ENCODE peak calls at places on chromosomes 7 and 10, in eight cellular contexts. K is nucleus accumbens; Q is IMR-90; A is endothelial cell; D is caudate nucleus; R is activated CD8-positive, alpha-beta T cell treated with anti-CD3 and anti-CD28 coated beads for 36 hours; H is OCI-LY7; B is bronchial epithelial cell. I is an unnamed sample.

GRCh38 chr7:35716038-35716803 is 21.3 kb upstream of the HERPUD2 start:
- DNase-seq in K (peak; percentile 77), Q (peak; percentile 54), A (no peak), D (peak; percentile 32), R (no peak), H (no peak), B (no peak), I (no peak)

GRCh38 chr7:82542665-82543064 is 99.1 kb upstream of the CACNA2D1 start:
- DNase-seq in K (no peak), Q (peak; percentile 93), A (no peak), D (no peak), R (no peak), H (no peak), B (peak; percentile 12), I (no peak)

GRCh38 chr7:7681191-7681935 is 37.0 kb downstream of the RPA3 start:
- DNase-seq in K (peak; percentile 4), Q (peak; percentile 61), A (peak; percentile 21), D (no peak), R (peak; percentile 65), H (peak; percentile 75), B (peak; percentile 80), I (no peak)

GRCh38 chr7:43004076-43004475 is 71.9 kb downstream of the MRPL32 start:
- DNase-seq in K (no peak), Q (no peak), A (no peak), D (no peak), R (peak; percentile 59), H (peak; percentile 62), B (no peak), I (no peak)

GRCh38 chr10:36779238-36779846 is 346.1 kb upstream of the ANKRD30A start:
- DNase-seq in K (peak; percentile 6), Q (peak; percentile 81), A (peak; percentile 51), D (no peak), R (no peak), H (no peak), B (peak; percentile 67), I (no peak)

GRCh38 chr7:158422551-158423189 is 165.0 kb downstream of the PTPRN2 start:
- DNase-seq in K (no peak), Q (no peak), A (no peak), D (no peak), R (no peak), H (no peak), B (no peak), I (no peak)

GRCh38 chr7:87886875-87887274 is 10.6 kb downstream of the DBF4 start:
- DNase-seq in K (no peak), Q (peak; percentile 56), A (no peak), D (no peak), R (no peak), H (peak; percentile 42), B (peak; percentile 56), I (no peak)

GRCh38 chr10:12504628-12505027 is 155.3 kb downstream of the CAMK1D start:
- DNase-seq in K (no peak), Q (no peak), A (no peak), D (no peak), R (no peak), H (no peak), B (no peak), I (no peak)

GRCh38 chr10:53893061-53893460 is 908.0 kb downstream of the PCDH15 start:
- DNase-seq in K (no peak), Q (no peak), A (no peak), D (no peak), R (no peak), H (no peak), B (peak; percentile 65), I (no peak)

GRCh38 chr7:24756545-24756988 is 697 bp downstream of the GSDME start:
- DNase-seq in K (no peak), Q (peak; percentile 53), A (peak; percentile 9), D (no peak), R (peak; percentile 46), H (no peak), B (no peak), I (peak; percentile 83)

GRCh38 chr10:24706479-24707118 is 17.1 kb downstream of the ARHGAP21 start:
- DNase-seq in K (peak; percentile 44), Q (peak; percentile 98), A (no peak), D (peak; percentile 25), R (peak; percentile 51), H (no peak), B (peak; percentile 97), I (no peak)

GRCh38 chr10:30172663-30173062 is 113.3 kb upstream of the JCAD start:
- DNase-seq in K (no peak), Q (no peak), A (no peak), D (no peak), R (no peak), H (no peak), B (no peak), I (no peak)

GRCh38 chr10:132689721-132690360 is 96.1 kb downstream of the NKX6-2 start:
- DNase-seq in K (no peak), Q (no peak), A (no peak), D (no peak), R (no peak), H (no peak), B (no peak), I (no peak)

GRCh38 chr7:53350241-53350640 is 314.8 kb downstream of the POM121L12 start:
- DNase-seq in K (no peak), Q (no peak), A (peak; percentile 75), D (no peak), R (peak; percentile 29), H (peak; percentile 4), B (peak; percentile 20), I (no peak)

GRCh38 chr7:107150375-107151073 is 18.3 kb upstream of the HBP1 start:
- DNase-seq in K (peak; percentile 35), Q (peak; percentile 78), A (peak; percentile 67), D (no peak), R (peak; percentile 91), H (peak; percentile 84), B (peak; percentile 53), I (peak; percentile 17)

GRCh38 chr10:84499846-84500245 is 171.5 kb downstream of the CCSER2 start:
- DNase-seq in K (no peak), Q (peak; percentile 12), A (no peak), D (no peak), R (no peak), H (no peak), B (no peak), I (no peak)

GRCh38 chr7:77199008-77199966 is at the start of gene FGL2:
- DNase-seq in K (peak; percentile 25), Q (peak; percentile 67), A (peak; percentile 7), D (peak; percentile 3), R (peak; percentile 46), H (peak; percentile 32), B (peak; percentile 49), I (no peak)

GRCh38 chr10:100374137-100374655 is 27.2 kb downstream of the SCD start:
- DNase-seq in K (no peak), Q (no peak), A (peak; percentile 60), D (no peak), R (no peak), H (peak; percentile 14), B (no peak), I (no peak)

GRCh38 chr7:42117201-42117600 is 119.8 kb downstream of the GLI3 start:
- DNase-seq in K (no peak), Q (no peak), A (no peak), D (no peak), R (no peak), H (no peak), B (peak; percentile 17), I (no peak)

GRCh38 chr10:114498413-114499111 is 94.3 kb upstream of the AFAP1L2 start:
- DNase-seq in K (no peak), Q (no peak), A (no peak), D (no peak), R (no peak), H (peak; percentile 78), B (no peak), I (no peak)

GRCh38 chr10:29243750-29244149 is 45.1 kb upstream of the LYZL1 start:
- DNase-seq in K (no peak), Q (no peak), A (no peak), D (no peak), R (no peak), H (no peak), B (peak; percentile 13), I (no peak)

GRCh38 chr10:80568306-80568705 is 30.6 kb downstream of the SH2D4B start:
- DNase-seq in K (no peak), Q (no peak), A (no peak), D (no peak), R (no peak), H (no peak), B (no peak), I (no peak)

GRCh38 chr10:89702121-89702480 is 711 bp downstream of the KIF20B start:
- DNase-seq in K (no peak), Q (peak; percentile 5), A (no peak), D (no peak), R (peak; percentile 49), H (peak; percentile 32), B (no peak), I (no peak)

GRCh38 chr10:127976701-127977367 is 69.9 kb downstream of the PTPRE start:
- DNase-seq in K (no peak), Q (no peak), A (no peak), D (no peak), R (no peak), H (no peak), B (peak; percentile 44), I (no peak)

GRCh38 chr7:82194011-82194410 is 249.6 kb downstream of the CACNA2D1 start:
- DNase-seq in K (no peak), Q (peak; percentile 66), A (no peak), D (no peak), R (no peak), H (no peak), B (peak; percentile 85), I (no peak)